ENCODE peak calls at places on chromosomes 3 and 15, in eight cellular contexts. B, W, M, Z, N, J, H and I are unnamed samples.

GRCh38 chr15:77031376-77032050 is 36.6 kb downstream of the PSTPIP1 start:
- DNase-seq in B (peak), W (no peak), M (peak), Z (no peak), N (no peak), J (no peak), H (peak), I (no peak)

GRCh38 chr3:64331605-64332004 is 106.3 kb upstream of the PRICKLE2 start:
- DNase-seq in B (no peak), W (no peak), M (no peak), Z (no peak), N (no peak), J (no peak), H (no peak), I (no peak)

GRCh38 chr3:133413166-133414020 is 13.5 kb downstream of the BFSP2 start:
- DNase-seq in B (no peak), W (no peak), M (no peak), Z (no peak), N (no peak), J (no peak), H (no peak), I (peak)

GRCh38 chr15:51908312-51908711 is 63.3 kb downstream of the LEO1 start:
- DNase-seq in B (no peak), W (no peak), M (no peak), Z (no peak), N (no peak), J (no peak), H (no peak), I (no peak)

GRCh38 chr3:52742418-52743041 is 28.2 kb downstream of the NEK4 start:
- DNase-seq in B (peak), W (no peak), M (no peak), Z (peak), N (peak), J (peak), H (no peak), I (peak)

GRCh38 chr3:69671082-69671952 is 67.9 kb upstream of the MITF start:
- DNase-seq in B (peak), W (no peak), M (no peak), Z (peak), N (peak), J (peak), H (peak), I (peak)

GRCh38 chr15:29090617-29091466 is 178.8 kb downstream of the NSMCE3 start:
- DNase-seq in B (no peak), W (no peak), M (no peak), Z (no peak), N (peak), J (peak), H (no peak), I (peak)

GRCh38 chr3:52227117-52227516 is 1.7 kb upstream of the TLR9 start:
- DNase-seq in B (no peak), W (no peak), M (no peak), Z (no peak), N (no peak), J (no peak), H (no peak), I (no peak)

GRCh38 chr3:113747719-113748046 is 848 bp downstream of the ATP6V1A start:
- DNase-seq in B (peak), W (no peak), M (no peak), Z (no peak), N (no peak), J (no peak), H (no peak), I (no peak)

GRCh38 chr15:36407647-36408046 is 171.8 kb upstream of the CDIN1 start:
- DNase-seq in B (no peak), W (peak), M (no peak), Z (peak), N (peak), J (no peak), H (no peak), I (peak)

GRCh38 chr3:185807455-185808068 is 17.3 kb downstream of the IGF2BP2 start:
- DNase-seq in B (no peak), W (no peak), M (no peak), Z (peak), N (no peak), J (peak), H (no peak), I (no peak)

GRCh38 chr3:52181543-52181942 is 16.4 kb upstream of the ALAS1 start:
- DNase-seq in B (no peak), W (no peak), M (no peak), Z (no peak), N (peak), J (no peak), H (no peak), I (peak)

GRCh38 chr3:108966773-108967172 is 13.1 kb upstream of the GUCA1C start:
- DNase-seq in B (no peak), W (no peak), M (no peak), Z (no peak), N (no peak), J (no peak), H (no peak), I (no peak)

GRCh38 chr3:119681279-119681678 is 4.1 kb upstream of the COX17 start:
- DNase-seq in B (peak), W (no peak), M (no peak), Z (no peak), N (no peak), J (peak), H (no peak), I (peak)

GRCh38 chr3:120469440-120470415 is 18.9 kb upstream of the FSTL1 start:
- DNase-seq in B (no peak), W (no peak), M (no peak), Z (peak), N (no peak), J (peak), H (no peak), I (no peak)

GRCh38 chr3:140203510-140203909 is 268.5 kb downstream of the CLSTN2 start:
- DNase-seq in B (no peak), W (no peak), M (no peak), Z (no peak), N (no peak), J (peak), H (no peak), I (no peak)

GRCh38 chr15:69467636-69468035 is 15.0 kb downstream of the RPLP1 start:
- DNase-seq in B (no peak), W (no peak), M (peak), Z (no peak), N (no peak), J (no peak), H (no peak), I (no peak)

GRCh38 chr3:194396897-194397756 is 1.9 kb downstream of the GP5 start:
- DNase-seq in B (no peak), W (no peak), M (no peak), Z (no peak), N (no peak), J (peak), H (no peak), I (peak)

GRCh38 chr15:40991355-40991754 is 38.1 kb downstream of the CHAC1 start:
- DNase-seq in B (no peak), W (no peak), M (no peak), Z (no peak), N (no peak), J (no peak), H (no peak), I (no peak)

GRCh38 chr3:33060609-33061337 is 36.2 kb downstream of the GLB1 start:
- DNase-seq in B (no peak), W (no peak), M (no peak), Z (no peak), N (peak), J (no peak), H (no peak), I (no peak)

DNA sequence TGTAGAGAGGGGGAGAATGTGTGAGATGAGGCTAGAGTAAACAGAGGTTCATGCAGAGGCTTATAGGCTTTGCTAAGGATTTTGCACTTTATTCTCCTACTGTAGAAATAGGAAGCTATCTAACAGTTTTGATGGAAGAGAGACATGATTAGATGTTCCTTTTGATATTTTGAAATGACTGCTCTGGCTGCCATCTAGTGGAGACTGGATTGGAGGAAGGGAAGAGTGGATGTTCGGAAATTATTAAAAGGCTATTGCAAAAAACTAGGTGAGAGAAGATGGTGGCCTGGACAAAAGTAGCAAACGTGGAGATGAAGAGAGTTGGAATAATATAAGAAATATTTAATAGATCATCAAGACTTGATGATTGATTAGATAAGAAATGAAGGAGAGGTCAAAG is 42.2 kb downstream of the SYN2 start:
- DNase-seq in B (no peak), W (no peak), M (no peak), Z (no peak), N (no peak), J (peak), H (no peak), I (no peak)
- TF ChIP-seq CTCF in B (no peak), W (peak), M (peak), Z (peak), N (peak), J (peak), H (no peak), I (peak)

DNA sequence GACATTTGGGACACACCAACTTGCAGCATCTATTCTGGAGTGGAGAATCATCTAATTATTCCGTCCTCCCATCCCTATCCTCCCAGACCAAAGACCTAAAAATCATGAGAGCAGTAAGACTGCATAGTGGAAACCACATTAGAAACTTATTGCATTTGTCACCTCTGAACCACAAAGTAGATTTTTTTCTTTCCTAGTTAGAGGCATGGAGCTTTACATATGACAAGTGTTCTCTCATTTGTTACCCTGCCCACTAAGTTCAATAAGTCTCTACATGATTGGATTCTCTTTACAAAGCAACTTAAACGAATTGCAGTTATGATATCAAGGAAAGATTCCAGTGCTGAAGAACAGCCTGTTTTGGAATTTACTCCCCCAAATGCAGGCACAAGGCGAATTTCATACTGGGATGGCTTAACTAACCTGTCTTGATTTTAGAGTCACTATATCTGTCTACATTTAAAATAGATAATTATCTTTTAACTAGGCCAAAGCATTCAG is 42.3 kb upstream of the LRRFIP2 start:
- DNase-seq in B (no peak), W (no peak), M (no peak), Z (no peak), N (no peak), J (no peak), H (no peak), I (no peak)
- H3K27ac ChIP-seq in B (no peak), W (no peak), M (no peak), Z (no peak), N (no peak), J (no peak), H (no peak), I (no peak)

GRCh38 chr3:99870712-99871111 is 53.0 kb downstream of the CMSS1 start:
- DNase-seq in B (no peak), W (no peak), M (no peak), Z (no peak), N (no peak), J (no peak), H (no peak), I (no peak)

GRCh38 chr3:99866167-99866810 is 48.6 kb downstream of the CMSS1 start:
- DNase-seq in B (no peak), W (no peak), M (no peak), Z (peak), N (no peak), J (no peak), H (no peak), I (no peak)

GRCh38 chr3:99869621-99870020 is 52.0 kb downstream of the CMSS1 start:
- DNase-seq in B (no peak), W (no peak), M (no peak), Z (no peak), N (peak), J (no peak), H (no peak), I (no peak)

GRCh38 chr3:99867594-99868437 is 50.2 kb downstream of the CMSS1 start:
- DNase-seq in B (no peak), W (no peak), M (no peak), Z (no peak), N (no peak), J (peak), H (no peak), I (no peak)

GRCh38 chr3:99868438-99868723 is 50.7 kb downstream of the CMSS1 start:
- DNase-seq in B (no peak), W (no peak), M (no peak), Z (no peak), N (no peak), J (no peak), H (no peak), I (peak)
- H3K4me3 ChIP-seq in B (no peak), W (no peak), M (no peak), Z (no peak), N (no peak), J (no peak), H (no peak), I (no peak)

GRCh38 chr15:26472661-26473060 is 300.2 kb downstream of the GABRB3 start:
- DNase-seq in B (no peak), W (no peak), M (no peak), Z (no peak), N (no peak), J (no peak), H (no peak), I (no peak)

GRCh38 chr15:26477044-26477443 is 295.8 kb downstream of the GABRB3 start:
- DNase-seq in B (no peak), W (no peak), M (no peak), Z (no peak), N (no peak), J (no peak), H (no peak), I (no peak)

GRCh38 chr15:26475554-26475953 is 297.3 kb downstream of the GABRB3 start:
- DNase-seq in B (no peak), W (no peak), M (no peak), Z (no peak), N (no peak), J (peak), H (no peak), I (no peak)
- TF ChIP-seq CTCF in B (no peak), W (no peak), M (no peak), Z (no peak), N (no peak), J (peak), H (no peak), I (no peak)

DNA sequence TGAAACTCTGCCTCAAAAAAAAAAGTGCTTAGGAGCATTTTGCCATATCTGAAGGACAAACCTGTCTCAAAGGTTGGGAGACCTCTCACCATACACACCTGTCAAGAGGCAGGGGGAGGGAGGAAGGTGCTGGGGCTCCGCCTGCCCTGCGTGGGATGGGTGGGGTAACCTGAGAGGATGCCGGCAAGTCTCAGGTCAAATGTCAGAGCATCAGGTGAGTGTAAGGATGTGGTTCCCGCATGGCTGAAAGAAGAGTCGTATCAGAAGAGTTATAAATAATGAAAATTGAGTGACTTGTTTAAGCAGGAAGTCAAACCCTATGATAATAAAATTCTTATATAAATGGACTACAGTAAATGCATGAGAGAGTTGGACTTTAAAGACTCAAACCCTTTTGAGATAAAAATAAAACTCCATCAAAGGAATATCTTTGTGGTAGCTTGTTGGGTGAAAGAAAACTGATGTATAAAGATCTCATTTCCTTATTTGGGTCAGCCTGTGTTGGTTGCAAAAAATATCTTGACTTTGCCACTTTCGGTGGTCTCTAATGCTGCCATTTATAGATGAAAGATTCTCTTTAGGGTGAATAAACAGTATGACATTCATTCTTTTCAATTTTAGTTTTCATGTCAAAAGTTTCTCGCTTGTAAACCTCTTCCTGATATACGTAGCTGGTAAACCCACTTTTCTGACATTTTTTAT is 23.7 kb downstream of the NIPA1 start:
- DNase-seq in B (no peak), W (no peak), M (no peak), Z (no peak), N (no peak), J (peak), H (no peak), I (no peak)
- H3K27ac ChIP-seq in B (no peak), W (no peak), M (no peak), Z (no peak), N (no peak), J (no peak), H (no peak), I (no peak)